ENCODE peak calls at places on chromosomes 5 and 9, in six cellular contexts. L is right cardiac atrium; X is Karpas-422; S is brain microvascular endothelial cell; B is fibroblast of lung; E is CD8-positive, alpha-beta T cell. Y is an unnamed sample.

GRCh38 chr9:75891277-75892167 is 1.0 kb downstream of the PCSK5 start:
- DNase-seq in L (peak; percentile 52), X (no peak), S (peak; percentile 54), B (peak; percentile 59), E (peak; percentile 34), Y (peak; percentile 29)

GRCh38 chr9:115946530-115946929 is 207.1 kb upstream of the PAPPA start:
- DNase-seq in L (no peak), X (no peak), S (no peak), B (no peak), E (no peak), Y (no peak)

GRCh38 chr9:134488901-134489280 is 152.7 kb upstream of the COL5A1 start:
- DNase-seq in L (no peak), X (no peak), S (no peak), B (no peak), E (no peak), Y (no peak)

GRCh38 chr5:178545156-178545555 is 45.0 kb downstream of the COL23A1 start:
- DNase-seq in L (no peak), X (no peak), S (no peak), B (no peak), E (no peak), Y (no peak)

GRCh38 chr5:111119856-111120255 is 27.7 kb downstream of the WDR36 start:
- DNase-seq in L (no peak), X (no peak), S (no peak), B (no peak), E (no peak), Y (no peak)

GRCh38 chr9:130940693-130941576 is 1.9 kb upstream of the FIBCD1 start:
- DNase-seq in L (peak; percentile 49), X (peak; percentile 84), S (no peak), B (peak; percentile 31), E (peak; percentile 72), Y (peak; percentile 65)

GRCh38 chr9:13033959-13034695 is 245.4 kb downstream of the MPDZ start:
- DNase-seq in L (peak; percentile 59), X (peak; percentile 83), S (peak; percentile 75), B (peak; percentile 76), E (no peak), Y (no peak)

GRCh38 chr9:37935106-37935505 is 31.2 kb upstream of the SLC25A51 start:
- DNase-seq in L (no peak), X (no peak), S (no peak), B (no peak), E (no peak), Y (no peak)

GRCh38 chr5:439636-440035 is 3.3 kb upstream of the EXOC3 start:
- DNase-seq in L (no peak), X (no peak), S (no peak), B (no peak), E (no peak), Y (no peak)

GRCh38 chr9:136709454-136710109 is 2.8 kb upstream of the DIPK1B start:
- DNase-seq in L (no peak), X (no peak), S (no peak), B (no peak), E (no peak), Y (no peak)

GRCh38 chr5:36655171-36655570 is 48.8 kb downstream of the SLC1A3 start:
- DNase-seq in L (no peak), X (no peak), S (no peak), B (peak; percentile 52), E (no peak), Y (no peak)

GRCh38 chr5:36593867-36594266 is 12.5 kb upstream of the SLC1A3 start:
- DNase-seq in L (no peak), X (no peak), S (no peak), B (no peak), E (no peak), Y (no peak)

GRCh38 chr5:82160948-82161347 is 117.2 kb downstream of the RPS23 start:
- DNase-seq in L (no peak), X (no peak), S (no peak), B (no peak), E (no peak), Y (no peak)

GRCh38 chr5:34684281-34684979 is 28.3 kb downstream of the RAI14 start:
- DNase-seq in L (no peak), X (no peak), S (peak; percentile 69), B (peak; percentile 44), E (no peak), Y (no peak)

GRCh38 chr5:31471040-31471439 is 60.9 kb downstream of the DROSHA start:
- DNase-seq in L (no peak), X (no peak), S (no peak), B (peak; percentile 3), E (no peak), Y (no peak)

GRCh38 chr9:127868278-127868903 is 9.1 kb downstream of the AK1 start:
- DNase-seq in L (no peak), X (no peak), S (no peak), B (no peak), E (no peak), Y (no peak)

GRCh38 chr5:30581198-30581925 is 612.1 kb upstream of the CDH6 start:
- DNase-seq in L (no peak), X (no peak), S (peak; percentile 73), B (peak; percentile 29), E (no peak), Y (no peak)

GRCh38 chr5:2031581-2031980 is 148.9 kb upstream of the IRX4 start:
- DNase-seq in L (no peak), X (no peak), S (no peak), B (no peak), E (no peak), Y (no peak)
- H3K27me3 ChIP-seq in L (no peaks in the 10 kb centered on the region), X (no peaks in the 10 kb centered on the region), S (no peaks in the 10 kb centered on the region), B (no peaks in the 10 kb centered on the region), E (no peaks in the 10 kb centered on the region), Y (no peaks in the 10 kb centered on the region)

GRCh38 chr5:81038495-81038894 is 78.3 kb downstream of the RASGRF2 start:
- DNase-seq in L (no peak), X (no peak), S (no peak), B (no peak), E (no peak), Y (no peak)
- H3K27me3 ChIP-seq in L (no peaks in the 10 kb centered on the region), X (no peaks in the 10 kb centered on the region), S (no peaks in the 10 kb centered on the region), B (no peaks in the 10 kb centered on the region), E (no peaks in the 10 kb centered on the region), Y (no peaks in the 10 kb centered on the region)

GRCh38 chr5:148849461-148849860 is 23.1 kb downstream of the ADRB2 start:
- DNase-seq in L (no peak), X (no peak), S (no peak), B (no peak), E (peak; percentile 32), Y (peak; percentile 24)
- H3K27me3 ChIP-seq in L (no peaks in the 10 kb centered on the region), X (no peaks in the 10 kb centered on the region), S (no peaks in the 10 kb centered on the region), B (no peaks in the 10 kb centered on the region), E (no peaks in the 10 kb centered on the region), Y (no peaks in the 10 kb centered on the region)

GRCh38 chr9:132164604-132165362 is 2.9 kb downstream of the NTNG2 start:
- DNase-seq in L (no peak), X (no peak), S (peak; percentile 33), B (peak; percentile 86), E (no peak), Y (no peak)
- H3K27me3 ChIP-seq in L (no peaks in the 10 kb centered on the region), X (no peaks in the 10 kb centered on the region), S (peaks cover 50% of the 10 kb centered on the region), B (peaks cover 21% of the 10 kb centered on the region), E (peaks cover 15% of the 10 kb centered on the region), Y (peaks cover 16% of the 10 kb centered on the region)

DNA sequence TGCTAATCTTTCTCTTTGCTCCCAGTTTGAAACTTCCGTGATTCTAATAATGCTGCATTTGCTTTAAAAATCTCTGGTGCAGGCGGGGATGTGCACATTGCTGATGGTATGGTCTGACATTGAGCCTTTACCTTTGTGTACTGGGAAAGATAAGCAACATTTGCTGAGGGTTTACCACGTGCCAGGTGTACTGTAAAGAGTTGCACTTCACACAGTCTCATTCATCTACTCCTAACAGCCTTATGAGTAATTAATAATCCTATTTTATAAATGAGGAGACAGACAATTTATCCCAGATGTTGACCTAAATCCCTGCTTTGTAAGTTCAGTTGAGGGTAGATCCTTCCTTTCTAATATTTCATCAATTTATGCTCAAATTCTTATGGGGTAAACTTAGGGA is 726 bp upstream of the ADGRV1 start:
- DNase-seq in L (no peak), X (no peak), S (no peak), B (no peak), E (no peak), Y (no peak)
- H3K27me3 ChIP-seq in L (no peaks in the 10 kb centered on the region), X (no peaks in the 10 kb centered on the region), S (peaks cover 44% of the 10 kb centered on the region), B (peaks cover 21% of the 10 kb centered on the region), E (peaks cover 29% of the 10 kb centered on the region), Y (no peaks in the 10 kb centered on the region)

GRCh38 chr5:61625682-61626620 is 293.9 kb downstream of the ZSWIM6 start:
- DNase-seq in L (peak; percentile 81), X (no peak), S (no peak), B (peak; percentile 55), E (peak; percentile 11), Y (no peak)

GRCh38 chr5:61626639-61627282 is 294.7 kb downstream of the ZSWIM6 start:
- DNase-seq in L (no peak), X (no peak), S (no peak), B (no peak), E (no peak), Y (no peak)

GRCh38 chr5:61623401-61624069 is 291.5 kb downstream of the ZSWIM6 start:
- DNase-seq in L (no peak), X (peak; percentile 54), S (peak; percentile 9), B (no peak), E (no peak), Y (no peak)

GRCh38 chr5:61624966-61625681 is 293.1 kb downstream of the ZSWIM6 start:
- DNase-seq in L (no peak), X (no peak), S (no peak), B (no peak), E (no peak), Y (no peak)

DNA sequence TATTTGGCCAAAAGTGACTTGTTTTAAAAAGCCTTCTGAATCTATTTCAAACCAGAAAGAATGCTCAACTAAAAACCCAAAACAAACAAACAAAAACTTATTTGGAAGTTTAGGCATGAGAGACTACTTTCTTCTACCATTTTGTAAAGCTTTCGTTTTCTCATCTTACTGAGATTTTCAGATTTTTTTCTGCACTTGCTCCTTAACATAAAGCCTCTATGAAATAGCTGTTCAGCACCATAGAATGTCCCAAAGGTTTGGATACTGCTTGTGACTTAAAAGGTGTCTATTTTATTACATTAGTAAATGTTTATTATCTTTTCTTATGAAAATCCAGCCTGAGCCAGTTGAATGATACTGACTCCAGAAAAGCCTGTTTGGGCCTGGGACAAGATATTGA is 292.5 kb downstream of the ZSWIM6 start:
- DNase-seq in L (no peak), X (no peak), S (no peak), B (no peak), E (no peak), Y (no peak)
- H3K27me3 ChIP-seq in L (no peaks in the 10 kb centered on the region), X (no peaks in the 10 kb centered on the region), S (no peaks in the 10 kb centered on the region), B (no peaks in the 10 kb centered on the region), E (peaks cover 5% of the 10 kb centered on the region), Y (no peaks in the 10 kb centered on the region)

GRCh38 chr9:133201424-133202144 is 7.5 kb downstream of the OBP2B start:
- DNase-seq in L (no peak), X (no peak), S (no peak), B (no peak), E (no peak), Y (no peak)
- H3K27me3 ChIP-seq in L (no peaks in the 10 kb centered on the region), X (no peaks in the 10 kb centered on the region), S (peaks cover 11% of the 10 kb centered on the region), B (no peaks in the 10 kb centered on the region), E (no peaks in the 10 kb centered on the region), Y (no peaks in the 10 kb centered on the region)

Y was measured in naive thymus-derived CD4-positive, alpha-beta T cell.